ENCODE peak calls at places on chromosomes 5 and 9, in four cellular contexts. One of them, this sample, is unnamed.
A peak's percentile ranks its signal among the peaks of the same experiment; 100 is the strongest.

GRCh38 chr5:159601216-159601615 is 270.9 kb upstream of the IL12B start:
- DNase-seq in cardiac fibroblast: peak; percentile 28
- DNase-seq in SK-N-SH: no peak
- DNase-seq in body of pancreas: no peak
- DNase-seq in this sample: no peak

GRCh38 chr9:109013678-109014145 is 413 bp upstream of the CTNNAL1 start:
- DNase-seq in cardiac fibroblast: peak; percentile 72
- DNase-seq in SK-N-SH: no peak
- DNase-seq in body of pancreas: no peak
- DNase-seq in this sample: no peak

GRCh38 chr5:76838481-76839261 is 11.1 kb upstream of the S100Z start:
- DNase-seq in cardiac fibroblast: peak; percentile 67
- DNase-seq in SK-N-SH: no peak
- DNase-seq in body of pancreas: no peak
- DNase-seq in this sample: no peak

GRCh38 chr5:135492319-135492626 is 40.1 kb upstream of the TIFAB start:
- DNase-seq in cardiac fibroblast: no peak
- DNase-seq in SK-N-SH: no peak
- DNase-seq in body of pancreas: no peak
- DNase-seq in this sample: no peak

GRCh38 chr5:170632985-170633234 is 129.1 kb downstream of the KCNIP1 start:
- DNase-seq in cardiac fibroblast: no peak
- DNase-seq in SK-N-SH: peak; percentile 93
- DNase-seq in body of pancreas: peak; percentile 51
- DNase-seq in this sample: no peak

GRCh38 chr9:116493183-116493582 is 193.9 kb upstream of the TRIM32 start:
- DNase-seq in cardiac fibroblast: no peak
- DNase-seq in SK-N-SH: no peak
- DNase-seq in body of pancreas: no peak
- DNase-seq in this sample: no peak

GRCh38 chr5:134432677-134433359 is 21.1 kb upstream of the CDKN2AIPNL start:
- DNase-seq in cardiac fibroblast: peak; percentile 73
- DNase-seq in SK-N-SH: no peak
- DNase-seq in body of pancreas: no peak
- DNase-seq in this sample: no peak

GRCh38 chr5:56737002-56737621 is 78.2 kb upstream of the MAP3K1 start:
- DNase-seq in cardiac fibroblast: peak; percentile 28
- DNase-seq in SK-N-SH: no peak
- DNase-seq in body of pancreas: no peak
- DNase-seq in this sample: no peak

GRCh38 chr5:54083851-54084250 is 226.5 kb downstream of the ARL15 start:
- DNase-seq in cardiac fibroblast: peak; percentile 15
- DNase-seq in SK-N-SH: no peak
- DNase-seq in body of pancreas: no peak
- DNase-seq in this sample: no peak

GRCh38 chr5:67495072-67495471 is 298.5 kb upstream of the CD180 start:
- DNase-seq in cardiac fibroblast: no peak
- DNase-seq in SK-N-SH: no peak
- DNase-seq in body of pancreas: no peak
- DNase-seq in this sample: no peak

GRCh38 chr5:65808261-65808741 is 86.3 kb downstream of the NLN start:
- DNase-seq in cardiac fibroblast: peak; percentile 9
- DNase-seq in SK-N-SH: no peak
- DNase-seq in body of pancreas: no peak
- DNase-seq in this sample: no peak

GRCh38 chr9:127384901-127385300 is 12.1 kb upstream of the SLC2A8 start:
- DNase-seq in cardiac fibroblast: no peak
- DNase-seq in SK-N-SH: no peak
- DNase-seq in body of pancreas: no peak
- DNase-seq in this sample: no peak

DNA sequence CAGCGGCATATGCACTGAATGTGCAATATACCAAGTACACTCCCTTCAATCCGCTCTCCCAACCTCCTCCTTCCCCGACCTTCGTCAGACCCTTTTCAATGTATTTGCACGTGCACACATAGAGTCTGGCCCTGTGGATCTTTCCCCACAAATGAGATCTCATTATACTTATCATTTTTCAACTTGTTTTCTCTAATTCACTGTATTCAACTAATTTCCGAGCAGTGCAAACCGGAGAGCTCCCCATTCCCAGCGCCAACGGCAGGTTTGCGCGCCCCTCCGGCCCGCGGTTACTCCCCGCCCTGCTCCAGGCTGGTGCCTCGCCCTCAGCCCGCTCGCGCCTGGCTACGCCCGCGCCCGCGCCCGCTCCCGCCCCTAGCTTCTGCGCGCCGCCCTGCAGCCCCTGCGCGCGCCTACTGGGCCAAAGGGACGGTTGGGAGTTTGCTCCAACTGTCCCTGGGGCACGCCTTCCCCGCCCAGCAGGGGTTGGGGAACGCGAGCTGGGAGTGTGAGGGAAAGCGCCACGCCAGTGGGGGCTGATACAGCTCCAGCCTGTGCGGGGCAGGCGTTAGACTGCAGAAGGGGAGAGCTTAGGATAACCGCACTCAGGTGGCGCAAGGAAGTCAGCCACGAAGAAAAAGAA is 3.3 kb upstream of the CDC20B start:
- DNase-seq in cardiac fibroblast: no peak
- DNase-seq in SK-N-SH: peak; percentile 71
- DNase-seq in body of pancreas: peak; percentile 71
- DNase-seq in this sample: no peak
- H3K4me3 ChIP-seq in cardiac fibroblast: peak overlapping the region; percentile 25
- H3K4me3 ChIP-seq in SK-N-SH: no peak overlapping the region
- H3K4me3 ChIP-seq in body of pancreas: peak overlapping the region; percentile 11
- H3K4me3 ChIP-seq in this sample: peak overlapping the region; percentile 38

GRCh38 chr9:21316860-21317259 is 11.7 kb upstream of the IFNA5 start:
- DNase-seq in cardiac fibroblast: no peak
- DNase-seq in SK-N-SH: no peak
- DNase-seq in body of pancreas: no peak
- DNase-seq in this sample: no peak
- TF ChIP-seq CTCF in cardiac fibroblast: no peak
- TF ChIP-seq CTCF in SK-N-SH: no peak
- TF ChIP-seq CTCF in body of pancreas: no peak
- TF ChIP-seq CTCF in this sample: no peak

GRCh38 chr9:105911104-105911911 is 217.0 kb downstream of the TMEM38B start:
- DNase-seq in cardiac fibroblast: no peak
- DNase-seq in SK-N-SH: no peak
- DNase-seq in body of pancreas: no peak
- DNase-seq in this sample: no peak
- H3K4me3 ChIP-seq in cardiac fibroblast: no peak overlapping the region
- H3K4me3 ChIP-seq in SK-N-SH: no peak overlapping the region
- H3K4me3 ChIP-seq in body of pancreas: no peak overlapping the region
- H3K4me3 ChIP-seq in this sample: no peak overlapping the region

DNA sequence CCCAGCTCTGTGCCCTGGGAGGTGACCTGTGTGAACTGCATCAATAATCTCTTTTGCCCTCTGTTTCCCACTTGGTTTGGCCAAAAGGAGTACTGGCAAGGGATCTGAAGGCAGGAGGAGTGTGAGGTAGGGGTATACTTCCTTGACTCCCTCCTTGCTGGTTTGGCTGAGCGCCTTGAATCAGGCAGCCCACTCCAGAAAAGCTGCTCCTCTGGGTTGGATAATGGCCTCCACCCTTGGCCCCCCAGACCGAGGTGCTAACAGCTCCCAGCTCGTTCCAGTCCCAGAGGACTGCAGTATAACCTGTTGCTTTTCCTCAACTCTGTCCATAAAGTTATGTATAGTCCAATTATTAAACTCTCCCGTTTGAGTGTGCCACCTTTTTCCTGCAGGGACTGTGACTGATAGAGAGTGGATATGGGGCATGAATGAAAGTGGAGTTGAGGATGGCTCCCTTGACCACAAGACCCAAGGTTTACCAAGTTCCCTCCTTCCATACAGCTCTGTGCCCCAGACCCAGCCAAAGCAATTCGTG is 88.2 kb upstream of the HAND1 start:
- DNase-seq in cardiac fibroblast: no peak
- DNase-seq in SK-N-SH: no peak
- DNase-seq in body of pancreas: no peak
- DNase-seq in this sample: no peak
- TF ChIP-seq CTCF in cardiac fibroblast: no peak
- TF ChIP-seq CTCF in SK-N-SH: no peak
- TF ChIP-seq CTCF in body of pancreas: no peak
- TF ChIP-seq CTCF in this sample: no peak

This sample was measured in AG04449.